ENCODE peak calls at places on chromosomes 7 and 10, in four cellular contexts. V is COR-L47, B is Calu3, U is endothelial cell. H is an unnamed sample.

GRCh38 chr7:16202298-16202697 is 219.0 kb downstream of the CRPPA start:
- DNase-seq in V (no peak), B (no peak), U (no peak), H (no peak)

GRCh38 chr7:141118809-141119586 is 45.1 kb downstream of the TMEM178B start:
- DNase-seq in V (no peak), B (no peak), U (no peak), H (no peak)

GRCh38 chr10:44510716-44511115 is 125.8 kb upstream of the CXCL12 start:
- DNase-seq in V (no peak), B (no peak), U (no peak), H (no peak)

GRCh38 chr10:31896972-31897384 is 31.7 kb downstream of the ARHGAP12 start:
- DNase-seq in V (no peak), B (no peak), U (no peak), H (no peak)

GRCh38 chr7:16421333-16422099 is at the start of gene CRPPA:
- DNase-seq in V (no peak), B (peak), U (peak), H (no peak)

GRCh38 chr10:95741807-95742528 is 14.0 kb upstream of the ENTPD1 start:
- DNase-seq in V (peak), B (no peak), U (peak), H (no peak)

GRCh38 chr7:66720571-66720970 is 20.0 kb upstream of the RABGEF1 start:
- DNase-seq in V (no peak), B (no peak), U (no peak), H (no peak)

GRCh38 chr10:88243847-88244730 is 339.0 kb downstream of the RNLS start:
- DNase-seq in V (no peak), B (peak), U (peak), H (no peak)

GRCh38 chr10:78545756-78546155 is 512.1 kb downstream of the RPS24 start:
- DNase-seq in V (no peak), B (no peak), U (no peak), H (no peak)

GRCh38 chr10:112376578-112376855 is 2.6 kb downstream of the ACSL5 start:
- DNase-seq in V (no peak), B (no peak), U (no peak), H (no peak)

GRCh38 chr10:5466451-5466996 is 32.8 kb downstream of the CALML5 start:
- DNase-seq in V (peak), B (peak), U (no peak), H (no peak)

GRCh38 chr10:119250641-119251314 is 43.4 kb downstream of the GRK5 start:
- DNase-seq in V (no peak), B (no peak), U (no peak), H (no peak)